ENCODE peak calls at places on chromosome 2, in four cellular contexts. B is AG08395, T is neuronal stem cell, U is A172. A is an unnamed sample.

GRCh38 chr2:187395276-187396015 is 52.6 kb downstream of the CALCRL start:
- DNase-seq in B (no peak), T (no peak), U (no peak), A (no peak)

GRCh38 chr2:38215993-38216392 is 140.0 kb upstream of the CYP1B1 start:
- DNase-seq in B (no peak), T (no peak), U (no peak), A (no peak)

GRCh38 chr2:220276736-220277444 is 649.5 kb downstream of the SLC4A3 start:
- DNase-seq in B (peak), T (no peak), U (peak), A (no peak)

GRCh38 chr2:44713170-44713569 is 228.3 kb upstream of the SIX3 start:
- DNase-seq in B (no peak), T (no peak), U (no peak), A (peak)

GRCh38 chr2:179443175-179443574 is 178.5 kb upstream of the SESTD1 start:
- DNase-seq in B (no peak), T (no peak), U (no peak), A (no peak)

GRCh38 chr2:119263025-119263424 is 39.4 kb downstream of the STEAP3 start:
- DNase-seq in B (no peak), T (no peak), U (no peak), A (no peak)

GRCh38 chr2:23387849-23388248 is 2.9 kb downstream of the KLHL29 start:
- DNase-seq in B (no peak), T (no peak), U (no peak), A (no peak)

GRCh38 chr2:153871231-153872221 is at the start of gene GALNT13:
- DNase-seq in B (no peak), T (peak), U (no peak), A (no peak)

GRCh38 chr2:187541086-187542085 is 12.8 kb downstream of the TFPI start:
- DNase-seq in B (peak), T (no peak), U (peak), A (no peak)

GRCh38 chr2:106039634-106040033 is 154.5 kb downstream of the UXS1 start:
- DNase-seq in B (no peak), T (no peak), U (no peak), A (no peak)

GRCh38 chr2:169107645-169108044 is 38.3 kb downstream of the DHRS9 start:
- DNase-seq in B (no peak), T (no peak), U (no peak), A (no peak)